ENCODE peak calls at places on chromosomes 7 and 10, in five cellular contexts. J is BE2C, R is heart left ventricle, Y is HCT116, K is colonic mucosa. G is an unnamed sample. For H3K36me3, the result is how much of the 10 kb centered on the place peaks cover.

GRCh38 chr10:5595591-5596590 is 70.5 kb downstream of the ASB13 start:
- DNase-seq in J (peak), R (no peak), Y (peak), K (no peak), G (no peak)

GRCh38 chr10:79116363-79116762 is 47.6 kb downstream of the ZMIZ1 start:
- DNase-seq in J (no peak), R (no peak), Y (no peak), K (no peak), G (no peak)

GRCh38 chr7:3140834-3141233 is 97.2 kb upstream of the CARD11 start:
- DNase-seq in J (no peak), R (no peak), Y (no peak), K (no peak), G (no peak)

GRCh38 chr7:120740348-120740747 is 117.6 kb downstream of the TSPAN12 start:
- DNase-seq in J (no peak), R (peak), Y (no peak), K (no peak), G (no peak)

GRCh38 chr7:1965579-1966294 is 267.0 kb downstream of the MAD1L1 start:
- DNase-seq in J (peak), R (peak), Y (no peak), K (no peak), G (no peak)

GRCh38 chr10:60664859-60665258 is 113.4 kb upstream of the CDK1 start:
- DNase-seq in J (no peak), R (no peak), Y (no peak), K (no peak), G (no peak)

GRCh38 chr10:44068716-44069482 is 316.0 kb downstream of the CXCL12 start:
- DNase-seq in J (no peak), R (no peak), Y (no peak), K (no peak), G (no peak)

GRCh38 chr7:143494622-143495021 is 16.9 kb downstream of the TAS2R41 start:
- DNase-seq in J (no peak), R (no peak), Y (no peak), K (no peak), G (no peak)

GRCh38 chr10:69974551-69975155 is 78.0 kb upstream of the MACROH2A2 start:
- DNase-seq in J (peak), R (no peak), Y (no peak), K (no peak), G (no peak)

GRCh38 chr10:50367732-50368131 is 116.4 kb upstream of the ASAH2 start:
- DNase-seq in J (peak), R (no peak), Y (peak), K (peak), G (no peak)

GRCh38 chr7:125382401-125382800 is 452.8 kb upstream of the POT1 start:
- DNase-seq in J (no peak), R (no peak), Y (no peak), K (no peak), G (no peak)

GRCh38 chr10:99431190-99431549 is 746 bp upstream of the GOT1 start:
- DNase-seq in J (peak), R (peak), Y (peak), K (peak), G (peak)

GRCh38 chr10:13404305-13404759 is 56.2 kb upstream of the SEPHS1 start:
- DNase-seq in J (no peak), R (no peak), Y (no peak), K (no peak), G (no peak)

GRCh38 chr7:68488366-68489060 is 1109.8 kb upstream of the AUTS2 start:
- DNase-seq in J (peak), R (no peak), Y (no peak), K (no peak), G (no peak)

GRCh38 chr7:64873517-64873916 is 29.6 kb upstream of the ZNF273 start:
- DNase-seq in J (no peak), R (no peak), Y (no peak), K (peak), G (no peak)

GRCh38 chr10:1406172-1406975 is 331.0 kb downstream of the ADARB2 start:
- DNase-seq in J (no peak), R (no peak), Y (no peak), K (no peak), G (no peak)

GRCh38 chr7:142355328-142355727 is 97.5 kb upstream of the PRSS58 start:
- DNase-seq in J (no peak), R (no peak), Y (no peak), K (no peak), G (no peak)

GRCh38 chr7:142356166-142356565 is 98.3 kb upstream of the PRSS58 start:
- DNase-seq in J (no peak), R (no peak), Y (no peak), K (no peak), G (no peak)

GRCh38 chr7:142362349-142362748 is 104.5 kb upstream of the PRSS58 start:
- DNase-seq in J (no peak), R (no peak), Y (no peak), K (no peak), G (no peak)

GRCh38 chr7:142359694-142360279 is 101.9 kb upstream of the PRSS58 start:
- DNase-seq in J (no peak), R (no peak), Y (no peak), K (no peak), G (no peak)

DNA sequence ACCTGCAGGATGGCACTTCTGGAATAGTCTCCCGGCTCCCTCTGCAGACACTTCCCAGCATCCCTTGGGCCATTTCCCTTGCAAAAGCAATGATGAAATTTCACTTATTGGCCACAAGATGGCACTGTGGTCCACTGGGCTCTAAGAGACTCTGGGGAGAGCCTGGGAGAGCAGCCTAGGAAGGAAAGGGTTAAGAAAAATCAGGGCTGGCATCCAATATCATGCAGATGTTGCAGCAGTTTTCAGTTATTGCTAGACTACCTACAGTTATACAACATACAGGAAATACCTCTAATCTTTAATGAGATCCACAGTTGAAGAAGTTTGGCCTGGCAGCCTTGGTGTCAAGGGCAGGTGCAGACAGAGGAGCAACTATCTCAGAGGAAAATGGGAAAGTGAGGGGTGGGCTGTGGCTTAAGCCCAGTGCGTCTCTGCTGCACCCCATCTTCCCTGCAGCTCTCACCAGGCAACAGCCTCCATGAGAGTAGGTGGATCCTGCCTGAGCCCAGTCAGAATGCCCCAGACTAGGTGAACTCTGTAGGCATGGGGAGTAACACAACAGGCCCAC is 100.2 kb upstream of the PRSS58 start:
- DNase-seq in J (peak), R (no peak), Y (peak), K (peak), G (no peak)
- TF ChIP-seq CTCF in J (peak), R (peak), Y (peak), K (peak), G (no peak)

GRCh38 chr10:29719281-29719675 is 84.5 kb upstream of the SVIL start:
- DNase-seq in J (no peak), R (no peak), Y (no peak), K (no peak), G (no peak)
- H3K36me3 ChIP-seq in J (under half), R (under half), Y (under half), K (under half), G (under half)

GRCh38 chr7:103991406-103991805 is 1.9 kb upstream of the RELN start:
- DNase-seq in J (no peak), R (no peak), Y (no peak), K (no peak), G (no peak)

GRCh38 chr7:103989785-103990775 is 622 bp upstream of the RELN start:
- DNase-seq in J (peak), R (no peak), Y (no peak), K (no peak), G (no peak)

GRCh38 chr7:103989200-103989784 is at the start of gene RELN:
- DNase-seq in J (peak), R (no peak), Y (no peak), K (no peak), G (no peak)

GRCh38 chr7:103988468-103989199 is 824 bp downstream of the RELN start:
- DNase-seq in J (peak), R (no peak), Y (no peak), K (no peak), G (no peak)

GRCh38 chr7:103990991-103991390 is 1.5 kb upstream of the RELN start:
- DNase-seq in J (peak), R (no peak), Y (no peak), K (no peak), G (no peak)
- TF ChIP-seq CTCF in J (no peak), R (no peak), Y (no peak), K (no peak), G (no peak)

GRCh38 chr7:251005-251404 is 39.0 kb upstream of the FOXL3 start:
- DNase-seq in J (no peak), R (no peak), Y (no peak), K (no peak), G (no peak)
- H3K36me3 ChIP-seq in J (under half), R (half or more), Y (under half), K (under half), G (under half)

GRCh38 chr10:91409069-91409868 is 875 bp upstream of the HECTD2 start:
- DNase-seq in J (peak), R (peak), Y (no peak), K (peak), G (peak)
- TF ChIP-seq CTCF in J (peak), R (no peak), Y (no peak), K (no peak), G (no peak)

DNA sequence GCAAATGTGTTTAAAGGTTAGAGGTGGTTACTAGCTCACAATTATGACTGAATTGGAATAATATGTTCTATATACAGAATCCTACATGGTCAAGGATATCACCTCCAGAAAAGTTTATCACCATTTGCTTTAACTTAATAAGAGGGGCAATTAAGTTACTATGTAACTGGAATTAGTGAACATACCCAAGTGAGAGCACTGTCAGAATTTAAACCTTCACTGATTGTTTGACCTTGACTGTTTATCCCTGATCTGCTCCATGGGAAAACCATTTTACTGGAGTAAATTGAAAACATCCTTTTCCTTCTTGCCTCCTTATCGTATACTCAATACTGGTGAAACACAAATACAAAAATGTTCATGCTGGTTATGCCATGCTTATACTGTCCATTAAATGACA is 107.4 kb downstream of the SEMA3D start:
- DNase-seq in J (no peak), R (no peak), Y (no peak), K (no peak), G (no peak)
- H3K36me3 ChIP-seq in J (under half), R (under half), Y (under half), K (under half), G (under half)

DNA sequence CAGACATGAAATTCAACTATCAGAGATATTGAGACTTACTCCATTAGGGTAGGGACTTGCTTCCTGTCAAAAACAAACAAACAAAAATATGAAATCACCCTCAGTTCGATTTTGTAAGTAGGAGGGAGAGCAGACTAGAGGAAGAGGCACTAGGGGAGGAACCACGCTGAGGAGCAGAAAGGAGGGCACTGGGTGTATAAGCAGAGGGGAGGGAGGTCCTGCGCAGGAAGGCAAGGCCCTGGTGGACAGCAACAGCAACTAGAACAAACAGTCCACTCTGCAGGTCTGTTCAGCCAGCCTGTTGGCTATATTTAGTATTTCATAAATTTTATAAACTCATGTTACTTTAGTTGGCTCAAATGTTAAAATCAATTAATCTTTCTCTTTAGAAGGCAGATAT is 937.1 kb upstream of the C7orf33 start:
- DNase-seq in J (no peak), R (no peak), Y (no peak), K (no peak), G (no peak)
- TF ChIP-seq CTCF in J (no peak), R (no peak), Y (no peak), K (no peak), G (no peak)

G was measured in uterus.